ENCODE peak calls at places on chromosome 15, in eight cellular contexts. P is RPMI7951; N is stomach; D is activated naive CD8-positive, alpha-beta T cell treated with anti-CD3 and anti-CD28 coated beads, Interleukin-2, amount 50 U/mL, for 24 hours; A is astrocyte of the spinal cord; Z is erythroblast; E is body of pancreas; B is activated gamma-delta T cell treated with Interleukin-2 at 50 U/mL for 16 hours. W is an unnamed sample.
A peak's percentile ranks its signal among the peaks of the same experiment; 100 is the strongest.

GRCh38 chr15:79339588-79340314 is 28.8 kb downstream of the TMED3 start:
- DNase-seq in P (peak; percentile 52), N (no peak), D (no peak), A (peak; percentile 68), Z (peak; percentile 51), E (no peak), B (no peak), W (no peak)

GRCh38 chr15:66838671-66839239 is 136.7 kb downstream of the SMAD6 start:
- DNase-seq in P (peak; percentile 50), N (no peak), D (no peak), A (peak; percentile 54), Z (peak; percentile 19), E (no peak), B (no peak), W (no peak)

GRCh38 chr15:90201944-90202375 is 830 bp downstream of the SEMA4B start:
- DNase-seq in P (no peak), N (no peak), D (no peak), A (no peak), Z (no peak), E (no peak), B (no peak), W (no peak)

GRCh38 chr15:59294574-59294960 is 78.1 kb downstream of the MYO1E start:
- DNase-seq in P (peak; percentile 98), N (no peak), D (no peak), A (no peak), Z (no peak), E (no peak), B (no peak), W (no peak)

GRCh38 chr15:66938114-66938830 is 127.1 kb upstream of the SMAD3 start:
- DNase-seq in P (no peak), N (no peak), D (no peak), A (no peak), Z (no peak), E (no peak), B (no peak), W (no peak)

GRCh38 chr15:52636459-52636858 is 42.7 kb downstream of the ATOSA start:
- DNase-seq in P (no peak), N (no peak), D (no peak), A (peak; percentile 9), Z (no peak), E (no peak), B (no peak), W (no peak)

GRCh38 chr15:63165166-63165859 is 8.0 kb upstream of the RPS27L start:
- DNase-seq in P (no peak), N (no peak), D (no peak), A (no peak), Z (no peak), E (no peak), B (no peak), W (no peak)

GRCh38 chr15:79308874-79309273 is 2.0 kb upstream of the TMED3 start:
- DNase-seq in P (no peak), N (no peak), D (no peak), A (no peak), Z (no peak), E (no peak), B (no peak), W (no peak)

GRCh38 chr15:89042387-89042786 is 45.9 kb upstream of the ABHD2 start:
- DNase-seq in P (no peak), N (no peak), D (no peak), A (no peak), Z (no peak), E (no peak), B (no peak), W (no peak)

GRCh38 chr15:99955181-99955525 is 221.9 kb upstream of the LYSMD4 start:
- DNase-seq in P (no peak), N (no peak), D (no peak), A (no peak), Z (no peak), E (no peak), B (no peak), W (peak; percentile 60)

GRCh38 chr15:35019401-35020327 is 31.6 kb upstream of the ZNF770 start:
- DNase-seq in P (peak; percentile 45), N (no peak), D (no peak), A (no peak), Z (no peak), E (peak; percentile 25), B (no peak), W (no peak)

GRCh38 chr15:31822463-31822862 is 207.9 kb upstream of the CHRNA7 start:
- DNase-seq in P (no peak), N (no peak), D (no peak), A (no peak), Z (no peak), E (no peak), B (no peak), W (no peak)

GRCh38 chr15:71232411-71232810 is 117.1 kb downstream of the THSD4 start:
- DNase-seq in P (peak; percentile 78), N (no peak), D (no peak), A (no peak), Z (no peak), E (no peak), B (no peak), W (no peak)

GRCh38 chr15:48722764-48723661 is 77.5 kb upstream of the FBN1 start:
- DNase-seq in P (peak; percentile 96), N (no peak), D (no peak), A (peak; percentile 84), Z (peak; percentile 44), E (no peak), B (no peak), W (no peak)

GRCh38 chr15:28037969-28038640 is 61.0 kb downstream of the OCA2 start:
- DNase-seq in P (no peak), N (no peak), D (no peak), A (no peak), Z (no peak), E (no peak), B (no peak), W (no peak)

GRCh38 chr15:68578175-68578959 is 426 bp upstream of the CORO2B start:
- DNase-seq in P (peak; percentile 74), N (peak; percentile 48), D (peak; percentile 44), A (peak; percentile 73), Z (peak; percentile 25), E (peak; percentile 43), B (no peak), W (peak; percentile 88)

GRCh38 chr15:61195116-61196002 is 33.7 kb downstream of the RORA start:
- DNase-seq in P (peak; percentile 49), N (no peak), D (no peak), A (peak; percentile 48), Z (peak; percentile 21), E (peak; percentile 17), B (no peak), W (no peak)

GRCh38 chr15:73127302-73127936 is 75.2 kb downstream of the NEO1 start:
- DNase-seq in P (peak; percentile 42), N (no peak), D (no peak), A (peak; percentile 22), Z (peak; percentile 47), E (peak; percentile 20), B (peak; percentile 8), W (no peak)

GRCh38 chr15:101450561-101451145 is 38.9 kb downstream of the PCSK6 start:
- DNase-seq in P (no peak), N (no peak), D (no peak), A (no peak), Z (no peak), E (no peak), B (no peak), W (no peak)

GRCh38 chr15:67520976-67521769 is at the start of gene C15orf61:
- DNase-seq in P (peak; percentile 82), N (peak; percentile 91), D (peak; percentile 87), A (peak; percentile 72), Z (peak; percentile 87), E (peak; percentile 96), B (peak; percentile 80), W (peak; percentile 86)

GRCh38 chr15:39165026-39165706 is 415.7 kb upstream of the THBS1 start:
- DNase-seq in P (no peak), N (no peak), D (no peak), A (peak; percentile 37), Z (no peak), E (no peak), B (no peak), W (no peak)

GRCh38 chr15:73210630-73211029 is 158.1 kb downstream of the HCN4 start:
- DNase-seq in P (no peak), N (no peak), D (no peak), A (no peak), Z (no peak), E (no peak), B (no peak), W (no peak)

GRCh38 chr15:89898628-89899302 is 5.0 kb upstream of the AP3S2 start:
- DNase-seq in P (peak; percentile 46), N (peak; percentile 54), D (peak; percentile 36), A (peak; percentile 45), Z (peak; percentile 35), E (peak; percentile 71), B (peak; percentile 16), W (no peak)

GRCh38 chr15:41981373-41982132 is 9.2 kb upstream of the EHD4 start:
- DNase-seq in P (peak; percentile 19), N (peak; percentile 36), D (no peak), A (no peak), Z (peak; percentile 10), E (no peak), B (no peak), W (peak; percentile 33)

GRCh38 chr15:77013786-77014136 is 18.8 kb downstream of the PSTPIP1 start:
- DNase-seq in P (no peak), N (peak; percentile 49), D (peak; percentile 86), A (no peak), Z (no peak), E (no peak), B (peak; percentile 91), W (no peak)

GRCh38 chr15:84968301-84968700 is 13.4 kb upstream of the PDE8A start:
- DNase-seq in P (no peak), N (no peak), D (no peak), A (no peak), Z (no peak), E (no peak), B (no peak), W (no peak)

GRCh38 chr15:31212286-31212685 is 110.8 kb upstream of the TRPM1 start:
- DNase-seq in P (no peak), N (no peak), D (no peak), A (no peak), Z (no peak), E (peak; percentile 27), B (no peak), W (no peak)

W was measured in coronary artery.